ENCODE peak calls at places on chromosomes 7 and 10, in nine cellular contexts. O is B cell, D is thoracic aorta, Q is neural crest cell, F is body of pancreas, N is astrocyte, J is tibial artery, L is kidney epithelial cell, P is AG04450. W is an unnamed sample.

GRCh38 chr10:88108115-88108610 is 244.7 kb downstream of the PTEN start:
- DNase-seq in F (no peak), P (no peak), O (peak), Q (no peak), D (no peak), N (no peak), L (no peak), J (no peak), W (no peak)

GRCh38 chr10:115084434-115084833 is 8.7 kb upstream of the ATRNL1 start:
- DNase-seq in Q (no peak), L (no peak), O (no peak), J (no peak), P (no peak), D (no peak), N (no peak), F (no peak), W (no peak)

GRCh38 chr10:67306588-67307205 is 380.9 kb downstream of the LRRTM3 start:
- DNase-seq in Q (no peak), O (no peak), N (no peak), D (no peak), P (no peak), L (no peak), J (no peak), F (no peak), W (peak)

GRCh38 chr7:2143981-2144595 is 88.7 kb downstream of the MAD1L1 start:
- DNase-seq in O (no peak), L (no peak), D (no peak), P (no peak), Q (no peak), N (no peak), F (no peak), J (no peak), W (no peak)

GRCh38 chr7:150322114-150322832 is 882 bp upstream of the LRRC61 start:
- DNase-seq in N (no peak), L (no peak), Q (no peak), P (no peak), O (no peak), J (no peak), F (peak), D (no peak), W (no peak)

GRCh38 chr7:66281678-66282593 is 76.8 kb downstream of the TPST1 start:
- DNase-seq in O (no peak), F (no peak), J (no peak), N (peak), P (peak), D (no peak), L (peak), Q (no peak), W (no peak)

GRCh38 chr10:122375761-122376160 is 1.3 kb downstream of the PLEKHA1 start:
- DNase-seq in O (no peak), Q (no peak), P (no peak), J (no peak), F (no peak), N (no peak), L (no peak), D (no peak), W (no peak)

GRCh38 chr10:101047961-101048892 is 13.6 kb upstream of the KAZALD1 start:
- DNase-seq in D (no peak), J (no peak), O (peak), P (no peak), F (no peak), N (no peak), L (no peak), Q (no peak), W (no peak)

GRCh38 chr7:123533929-123534382 is 439 bp downstream of the IQUB start:
- DNase-seq in J (no peak), Q (no peak), N (no peak), O (peak), D (no peak), F (no peak), L (no peak), P (no peak), W (no peak)

GRCh38 chr10:86613905-86614304 is 40.4 kb upstream of the OPN4 start:
- DNase-seq in P (no peak), Q (no peak), N (no peak), J (no peak), O (no peak), D (no peak), L (no peak), F (no peak), W (no peak)

GRCh38 chr10:50312464-50313437 is 61.4 kb upstream of the ASAH2 start:
- DNase-seq in O (no peak), Q (no peak), N (peak), F (no peak), L (no peak), J (no peak), P (no peak), D (no peak), W (no peak)

GRCh38 chr10:110494532-110494931 is 3.2 kb upstream of the DUSP5 start:
- DNase-seq in J (no peak), Q (no peak), F (no peak), O (no peak), P (no peak), L (no peak), D (no peak), N (no peak), W (no peak)

GRCh38 chr10:103917326-103918052 is 495 bp downstream of the STN1 start:
- DNase-seq in P (no peak), F (peak), D (no peak), O (no peak), L (no peak), N (peak), Q (peak), J (peak), W (no peak)

GRCh38 chr7:105102557-105103352 is 88.8 kb downstream of the KMT2E start:
- DNase-seq in L (no peak), J (no peak), N (no peak), P (no peak), F (no peak), Q (no peak), O (no peak), D (no peak), W (no peak)

GRCh38 chr7:18530224-18531179 is 35.0 kb downstream of the HDAC9 start:
- DNase-seq in N (no peak), D (no peak), Q (no peak), P (no peak), F (no peak), L (no peak), J (no peak), O (peak), W (no peak)

GRCh38 chr7:77202544-77202976 is 2.9 kb upstream of the FGL2 start:
- DNase-seq in O (peak), F (no peak), J (no peak), P (no peak), L (no peak), N (no peak), D (no peak), Q (no peak), W (peak)

GRCh38 chr10:132619927-132620326 is 82.3 kb downstream of the INPP5A start:
- DNase-seq in N (no peak), O (no peak), P (no peak), J (no peak), L (no peak), D (no peak), F (no peak), Q (no peak), W (no peak)

GRCh38 chr7:57449904-57450303 is at the start of gene ZNF716:
- DNase-seq in Q (no peak), D (no peak), P (no peak), J (no peak), O (no peak), L (no peak), F (no peak), N (no peak), W (no peak)

GRCh38 chr10:63431962-63432797 is 33.6 kb downstream of the JMJD1C start:
- DNase-seq in D (no peak), L (no peak), F (no peak), Q (no peak), P (no peak), N (peak), J (no peak), O (no peak), W (peak)

GRCh38 chr10:72277340-72277995 is 3.7 kb downstream of the DDIT4 start:
- DNase-seq in O (no peak), N (no peak), Q (no peak), D (no peak), J (no peak), F (peak), P (no peak), L (no peak), W (no peak)

GRCh38 chr7:149524399-149524798 is 26.8 kb upstream of the ZNF746 start:
- DNase-seq in D (no peak), F (no peak), O (no peak), P (no peak), J (no peak), L (no peak), Q (no peak), N (no peak), W (no peak)

GRCh38 chr7:30459591-30460245 is 18.9 kb downstream of the NOD1 start:
- DNase-seq in N (peak), F (peak), O (no peak), D (no peak), L (peak), J (no peak), Q (no peak), P (peak), W (no peak)

GRCh38 chr7:36987363-36987724 is 263.1 kb upstream of the AOAH start:
- DNase-seq in N (no peak), L (no peak), O (no peak), D (no peak), J (no peak), F (no peak), P (no peak), Q (no peak), W (no peak)
- TF ChIP-seq CTCF in N (no peak), L (no peak), O (peak), D (no peak), J (no peak), F (no peak), P (no peak), Q (no peak), W (no peak)

GRCh38 chr10:35025916-35026315 is 64.2 kb downstream of the CUL2 start:
- DNase-seq in Q (no peak), L (no peak), O (no peak), J (no peak), D (no peak), P (no peak), N (peak), F (no peak), W (no peak)

DNA sequence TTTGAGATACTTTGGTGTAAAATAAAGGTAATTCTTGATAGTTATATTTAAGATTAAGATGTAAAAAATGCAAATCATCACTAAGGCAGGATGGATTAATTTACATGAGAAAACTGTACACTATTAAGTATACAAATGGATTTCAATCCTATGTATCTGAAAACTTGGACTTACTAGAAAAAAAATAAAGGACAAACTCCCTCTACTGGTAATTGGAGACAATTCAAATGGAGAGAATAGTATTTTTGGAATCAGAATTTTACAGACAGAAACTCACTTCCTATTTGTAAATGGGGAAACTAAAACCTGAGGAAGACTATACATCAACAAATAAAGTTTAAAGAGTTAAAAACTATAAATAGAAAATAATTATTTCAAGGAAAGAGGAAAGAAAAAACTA is 62.6 kb downstream of the CUL2 start:
- DNase-seq in F (no peak), N (peak), O (no peak), J (no peak), P (no peak), Q (no peak), L (no peak), D (no peak), W (no peak)
- TF ChIP-seq CTCF in F (no peak), N (peak), O (no peak), J (peak), P (peak), Q (peak), L (peak), D (peak), W (no peak)

GRCh38 chr7:40507166-40507565 is 372.4 kb downstream of the SUGCT start:
- DNase-seq in L (no peak), O (no peak), J (no peak), P (no peak), Q (no peak), F (no peak), N (no peak), D (no peak), W (peak)
- TF ChIP-seq CTCF in L (no peak), O (no peak), J (no peak), P (no peak), Q (peak), F (no peak), N (no peak), D (no peak), W (peak)

GRCh38 chr10:112525215-112525614 is 78.2 kb downstream of the VTI1A start:
- DNase-seq in D (no peak), Q (no peak), O (no peak), N (peak), P (no peak), L (no peak), F (no peak), J (no peak), W (no peak)

GRCh38 chr10:112524637-112525036 is 77.6 kb downstream of the VTI1A start:
- DNase-seq in Q (no peak), O (no peak), J (no peak), N (peak), F (no peak), D (no peak), L (no peak), P (no peak), W (no peak)

GRCh38 chr10:112528235-112528634 is 81.2 kb downstream of the VTI1A start:
- DNase-seq in P (no peak), F (no peak), L (no peak), O (no peak), N (no peak), J (no peak), Q (no peak), D (no peak), W (no peak)

GRCh38 chr10:112526130-112526529 is 79.1 kb downstream of the VTI1A start:
- DNase-seq in O (no peak), F (no peak), L (no peak), D (no peak), Q (no peak), P (no peak), N (peak), J (no peak), W (no peak)

DNA sequence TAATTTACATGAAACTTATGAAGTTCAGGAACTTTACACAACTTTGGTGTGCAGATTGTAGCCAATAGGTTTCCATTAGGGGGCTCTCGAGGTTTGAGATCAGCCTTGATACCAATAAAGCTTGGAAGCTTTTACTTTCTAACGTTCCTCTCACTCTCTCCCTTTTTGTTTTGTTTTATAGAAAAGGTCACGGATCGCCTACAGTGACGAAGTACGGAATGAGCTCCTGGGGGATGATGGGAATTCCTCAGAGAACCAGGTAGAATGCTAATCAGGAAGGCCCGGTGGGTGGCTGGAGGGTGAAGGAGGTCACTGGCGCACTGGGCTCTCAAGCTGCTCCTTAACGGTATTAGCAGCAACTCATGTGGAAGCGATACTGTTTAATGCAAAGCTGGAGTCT is 79.9 kb downstream of the VTI1A start:
- DNase-seq in J (no peak), O (no peak), F (no peak), P (no peak), D (no peak), Q (no peak), L (no peak), N (no peak), W (no peak)
- TF ChIP-seq CTCF in J (no peak), O (no peak), F (no peak), P (peak), D (no peak), Q (no peak), L (no peak), N (peak), W (no peak)

GRCh38 chr7:3649250-3649649 is 348.2 kb downstream of the SDK1 start:
- DNase-seq in O (no peak), J (no peak), P (no peak), Q (no peak), L (no peak), N (no peak), F (peak), D (no peak), W (no peak)
- TF ChIP-seq CTCF in O (peak), J (no peak), P (peak), Q (no peak), L (no peak), N (peak), F (no peak), D (no peak), W (no peak)

GRCh38 chr7:16509829-16510228 is 16.8 kb upstream of the LRRC72 start:
- DNase-seq in D (no peak), L (no peak), Q (no peak), N (no peak), P (no peak), F (no peak), O (no peak), J (no peak), W (no peak)
- TF ChIP-seq CTCF in D (no peak), L (no peak), Q (no peak), N (no peak), P (no peak), F (no peak), O (no peak), J (no peak), W (no peak)

GRCh38 chr7:84228526-84228925 is 33.9 kb upstream of the SEMA3A start:
- DNase-seq in P (no peak), L (no peak), O (no peak), D (no peak), F (no peak), J (no peak), N (no peak), Q (no peak), W (no peak)

GRCh38 chr7:84231157-84231556 is 36.6 kb upstream of the SEMA3A start:
- DNase-seq in F (no peak), D (no peak), O (no peak), L (no peak), Q (no peak), P (no peak), J (no peak), N (peak), W (no peak)

GRCh38 chr7:84230491-84230890 is 35.9 kb upstream of the SEMA3A start:
- DNase-seq in D (no peak), J (no peak), P (no peak), N (no peak), O (no peak), L (no peak), F (no peak), Q (no peak), W (no peak)

GRCh38 chr7:84236398-84236797 is 41.8 kb upstream of the SEMA3A start:
- DNase-seq in Q (no peak), P (no peak), L (no peak), F (no peak), J (no peak), D (no peak), O (no peak), N (peak), W (no peak)

GRCh38 chr7:84232653-84233052 is 38.1 kb upstream of the SEMA3A start:
- DNase-seq in J (no peak), Q (no peak), O (no peak), N (peak), F (no peak), P (peak), D (no peak), L (no peak), W (no peak)
- TF ChIP-seq CTCF in J (no peak), Q (peak), O (no peak), N (no peak), F (no peak), P (peak), D (no peak), L (no peak), W (no peak)

GRCh38 chr7:158702944-158703343 is 1.7 kb downstream of the NCAPG2 start:
- DNase-seq in O (no peak), N (no peak), F (no peak), Q (no peak), L (no peak), P (no peak), J (no peak), D (no peak), W (no peak)
- TF ChIP-seq CTCF in O (no peak), N (no peak), F (no peak), Q (no peak), L (no peak), P (no peak), J (no peak), D (no peak), W (no peak)

DNA sequence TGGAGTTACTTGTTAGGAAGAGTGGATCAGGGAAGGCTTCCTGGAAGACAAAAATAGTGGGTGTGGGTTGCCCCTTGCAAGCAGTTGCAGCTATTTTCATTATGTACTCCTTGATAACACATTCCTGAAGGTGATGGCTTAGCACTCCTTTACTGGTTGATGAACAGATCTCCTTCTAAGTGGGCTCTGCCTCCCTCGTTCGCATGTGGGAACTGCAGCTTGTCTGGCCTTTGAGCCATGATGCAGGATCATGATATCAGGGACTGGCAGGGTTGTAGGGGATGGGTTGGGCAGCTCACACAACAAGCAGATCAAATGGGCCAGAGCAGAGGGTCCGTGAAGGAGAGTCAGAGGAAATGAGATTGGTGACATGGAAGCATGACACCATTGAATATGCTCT is 28.8 kb upstream of the LRRC4 start:
- DNase-seq in O (no peak), F (no peak), D (no peak), J (no peak), L (no peak), N (no peak), Q (no peak), P (no peak), W (no peak)
- TF ChIP-seq CTCF in O (no peak), F (no peak), D (no peak), J (no peak), L (no peak), N (no peak), Q (no peak), P (no peak), W (no peak)

W was measured in GM13976.